ENCODE peak calls at places on chromosomes 4 and X, in ten cellular contexts. One of them, this sample, is unnamed.
A peak's percentile ranks its signal among the peaks of the same experiment; 100 is the strongest.

GRCh38 chrX:16797841-16798240 is 11.6 kb downstream of the TXLNG start:
- DNase-seq in fibroblast of lung: no peak
- DNase-seq in SK-N-SH: no peak
- DNase-seq in Peyer's patch: no peak
- DNase-seq in PC-3: no peak
- DNase-seq in testis: no peak
- DNase-seq in tibial artery: no peak
- DNase-seq in heart left ventricle: no peak
- DNase-seq in A549: no peak
- DNase-seq in BE2C: no peak
- DNase-seq in this sample: no peak

GRCh38 chr4:184293552-184293951 is 75.9 kb upstream of the ENPP6 start:
- DNase-seq in tibial artery: no peak
- DNase-seq in fibroblast of lung: no peak
- DNase-seq in Peyer's patch: no peak
- DNase-seq in PC-3: no peak
- DNase-seq in A549: no peak
- DNase-seq in BE2C: no peak
- DNase-seq in SK-N-SH: no peak
- DNase-seq in heart left ventricle: no peak
- DNase-seq in testis: no peak
- DNase-seq in this sample: peak; percentile 54

GRCh38 chrX:12304261-12304660 is 166.0 kb downstream of the FRMPD4 start:
- DNase-seq in heart left ventricle: no peak
- DNase-seq in A549: no peak
- DNase-seq in fibroblast of lung: peak; percentile 19
- DNase-seq in BE2C: no peak
- DNase-seq in Peyer's patch: no peak
- DNase-seq in PC-3: no peak
- DNase-seq in testis: no peak
- DNase-seq in tibial artery: no peak
- DNase-seq in SK-N-SH: no peak
- DNase-seq in this sample: no peak

GRCh38 chr4:57777871-57778270 is 667.7 kb upstream of the IGFBP7 start:
- DNase-seq in SK-N-SH: no peak
- DNase-seq in testis: no peak
- DNase-seq in BE2C: no peak
- DNase-seq in Peyer's patch: no peak
- DNase-seq in A549: no peak
- DNase-seq in tibial artery: no peak
- DNase-seq in fibroblast of lung: no peak
- DNase-seq in heart left ventricle: no peak
- DNase-seq in PC-3: no peak
- DNase-seq in this sample: no peak

GRCh38 chrX:53895270-53895669 is 149.0 kb downstream of the PHF8 start:
- DNase-seq in Peyer's patch: no peak
- DNase-seq in testis: no peak
- DNase-seq in fibroblast of lung: no peak
- DNase-seq in SK-N-SH: no peak
- DNase-seq in PC-3: no peak
- DNase-seq in BE2C: no peak
- DNase-seq in A549: no peak
- DNase-seq in tibial artery: no peak
- DNase-seq in heart left ventricle: no peak
- DNase-seq in this sample: no peak

GRCh38 chrX:98299785-98300184 is 1416.1 kb downstream of the RPA4 start:
- DNase-seq in fibroblast of lung: peak; percentile 13
- DNase-seq in heart left ventricle: no peak
- DNase-seq in BE2C: no peak
- DNase-seq in SK-N-SH: no peak
- DNase-seq in tibial artery: no peak
- DNase-seq in A549: no peak
- DNase-seq in PC-3: peak; percentile 33
- DNase-seq in testis: no peak
- DNase-seq in Peyer's patch: no peak
- DNase-seq in this sample: no peak

GRCh38 chr4:177356921-177357320 is 47.2 kb downstream of the NEIL3 start:
- DNase-seq in BE2C: no peak
- DNase-seq in tibial artery: no peak
- DNase-seq in PC-3: peak; percentile 46
- DNase-seq in SK-N-SH: no peak
- DNase-seq in Peyer's patch: no peak
- DNase-seq in fibroblast of lung: no peak
- DNase-seq in A549: no peak
- DNase-seq in heart left ventricle: no peak
- DNase-seq in testis: no peak
- DNase-seq in this sample: no peak

GRCh38 chr4:15149842-15150592 is 147.7 kb downstream of the CPEB2 start:
- DNase-seq in SK-N-SH: peak; percentile 54
- DNase-seq in fibroblast of lung: peak; percentile 80
- DNase-seq in A549: peak; percentile 43
- DNase-seq in Peyer's patch: peak; percentile 53
- DNase-seq in tibial artery: peak; percentile 89
- DNase-seq in PC-3: peak; percentile 72
- DNase-seq in testis: peak; percentile 91
- DNase-seq in BE2C: peak; percentile 88
- DNase-seq in heart left ventricle: peak; percentile 84
- DNase-seq in this sample: peak; percentile 57

GRCh38 chr4:47716017-47716416 is 121.8 kb downstream of the CORIN start:
- DNase-seq in BE2C: no peak
- DNase-seq in PC-3: peak; percentile 50
- DNase-seq in testis: no peak
- DNase-seq in heart left ventricle: no peak
- DNase-seq in A549: no peak
- DNase-seq in SK-N-SH: no peak
- DNase-seq in tibial artery: no peak
- DNase-seq in fibroblast of lung: no peak
- DNase-seq in Peyer's patch: no peak
- DNase-seq in this sample: no peak

GRCh38 chrX:103329991-103330390 is at the start of gene TCEAL7:
- DNase-seq in fibroblast of lung: peak; percentile 61
- DNase-seq in PC-3: no peak
- DNase-seq in heart left ventricle: peak; percentile 29
- DNase-seq in BE2C: peak; percentile 43
- DNase-seq in Peyer's patch: no peak
- DNase-seq in A549: no peak
- DNase-seq in SK-N-SH: peak; percentile 81
- DNase-seq in tibial artery: peak; percentile 64
- DNase-seq in testis: peak; percentile 48
- DNase-seq in this sample: peak; percentile 35

GRCh38 chrX:85379174-85379907 is at the start of gene POF1B:
- DNase-seq in tibial artery: no peak
- DNase-seq in Peyer's patch: peak; percentile 60
- DNase-seq in SK-N-SH: no peak
- DNase-seq in fibroblast of lung: no peak
- DNase-seq in PC-3: no peak
- DNase-seq in A549: peak; percentile 10
- DNase-seq in testis: no peak
- DNase-seq in BE2C: no peak
- DNase-seq in heart left ventricle: peak; percentile 4
- DNase-seq in this sample: peak; percentile 48

GRCh38 chr4:156053174-156053573 is 99.5 kb upstream of the CTSO start:
- DNase-seq in SK-N-SH: no peak
- DNase-seq in tibial artery: no peak
- DNase-seq in BE2C: no peak
- DNase-seq in heart left ventricle: no peak
- DNase-seq in fibroblast of lung: no peak
- DNase-seq in testis: no peak
- DNase-seq in PC-3: no peak
- DNase-seq in Peyer's patch: no peak
- DNase-seq in A549: no peak
- DNase-seq in this sample: no peak

GRCh38 chr4:68167166-68167565 is 37.5 kb upstream of the TMPRSS11F start:
- DNase-seq in A549: no peak
- DNase-seq in SK-N-SH: no peak
- DNase-seq in testis: no peak
- DNase-seq in BE2C: no peak
- DNase-seq in fibroblast of lung: no peak
- DNase-seq in tibial artery: no peak
- DNase-seq in heart left ventricle: no peak
- DNase-seq in PC-3: no peak
- DNase-seq in Peyer's patch: no peak
- DNase-seq in this sample: no peak

GRCh38 chr4:162239992-162240769 is 76.4 kb upstream of the FSTL5 start:
- DNase-seq in Peyer's patch: no peak
- DNase-seq in heart left ventricle: no peak
- DNase-seq in testis: no peak
- DNase-seq in A549: no peak
- DNase-seq in PC-3: no peak
- DNase-seq in SK-N-SH: no peak
- DNase-seq in tibial artery: no peak
- DNase-seq in fibroblast of lung: no peak
- DNase-seq in BE2C: no peak
- DNase-seq in this sample: no peak

GRCh38 chrX:150084474-150085229 is 146.4 kb upstream of the EOLA2 start:
- DNase-seq in tibial artery: no peak
- DNase-seq in testis: no peak
- DNase-seq in heart left ventricle: no peak
- DNase-seq in SK-N-SH: no peak
- DNase-seq in fibroblast of lung: peak; percentile 49
- DNase-seq in A549: no peak
- DNase-seq in PC-3: peak; percentile 87
- DNase-seq in BE2C: no peak
- DNase-seq in Peyer's patch: no peak
- DNase-seq in this sample: no peak

GRCh38 chrX:53223955-53224859 is 800 bp downstream of the KDM5C start:
- DNase-seq in tibial artery: no peak
- DNase-seq in heart left ventricle: no peak
- DNase-seq in SK-N-SH: peak; percentile 58
- DNase-seq in BE2C: no peak
- DNase-seq in A549: peak; percentile 35
- DNase-seq in Peyer's patch: no peak
- DNase-seq in fibroblast of lung: peak; percentile 33
- DNase-seq in PC-3: peak; percentile 78
- DNase-seq in testis: no peak
- DNase-seq in this sample: peak; percentile 18

GRCh38 chrX:27186671-27187070 is 276.5 kb downstream of the PPP4R3C start:
- DNase-seq in testis: peak; percentile 19
- DNase-seq in PC-3: peak; percentile 50
- DNase-seq in heart left ventricle: no peak
- DNase-seq in BE2C: no peak
- DNase-seq in SK-N-SH: peak; percentile 18
- DNase-seq in Peyer's patch: no peak
- DNase-seq in fibroblast of lung: peak; percentile 51
- DNase-seq in A549: no peak
- DNase-seq in tibial artery: no peak
- DNase-seq in this sample: no peak

GRCh38 chr4:82519776-82520175 is 42.0 kb downstream of the TMEM150C start:
- DNase-seq in SK-N-SH: no peak
- DNase-seq in fibroblast of lung: peak; percentile 10
- DNase-seq in BE2C: no peak
- DNase-seq in tibial artery: no peak
- DNase-seq in testis: no peak
- DNase-seq in heart left ventricle: no peak
- DNase-seq in A549: no peak
- DNase-seq in PC-3: no peak
- DNase-seq in Peyer's patch: no peak
- DNase-seq in this sample: no peak

DNA sequence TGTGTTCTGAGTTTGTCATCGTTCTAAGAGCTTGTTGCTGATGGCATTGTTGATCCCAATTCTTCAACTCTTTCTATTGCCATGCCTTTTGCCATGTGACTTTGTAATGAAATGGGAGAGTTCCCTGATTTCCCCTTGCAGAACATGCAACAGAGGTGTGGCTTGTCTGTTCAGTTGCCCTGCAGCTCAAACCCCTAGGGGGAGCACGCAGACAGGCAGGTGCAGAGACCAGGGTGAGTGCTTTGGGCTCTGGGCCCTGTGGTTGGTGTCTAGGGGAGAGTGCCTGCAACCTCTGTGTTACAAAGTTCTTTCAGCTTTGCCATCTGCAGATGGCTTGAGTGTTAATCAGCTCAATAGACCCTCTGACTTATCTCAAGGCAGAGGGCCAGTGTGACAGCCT is 332.7 kb downstream of the MID1IP1 start:
- DNase-seq in SK-N-SH: no peak
- DNase-seq in fibroblast of lung: no peak
- DNase-seq in BE2C: peak; percentile 51
- DNase-seq in tibial artery: no peak
- DNase-seq in A549: no peak
- DNase-seq in Peyer's patch: peak; percentile 48
- DNase-seq in PC-3: peak; percentile 37
- DNase-seq in heart left ventricle: no peak
- DNase-seq in testis: no peak
- DNase-seq in this sample: no peak
- TF ChIP-seq CTCF in SK-N-SH: peak; percentile 15
- TF ChIP-seq CTCF in fibroblast of lung: no peak
- TF ChIP-seq CTCF in BE2C: peak; percentile 52
- TF ChIP-seq CTCF in tibial artery: no peak
- TF ChIP-seq CTCF in A549: no peak
- TF ChIP-seq CTCF in Peyer's patch: no peak
- TF ChIP-seq CTCF in PC-3: peak; percentile 58
- TF ChIP-seq CTCF in heart left ventricle: no peak
- TF ChIP-seq CTCF in testis: no peak
- TF ChIP-seq CTCF in this sample: no peak

DNA sequence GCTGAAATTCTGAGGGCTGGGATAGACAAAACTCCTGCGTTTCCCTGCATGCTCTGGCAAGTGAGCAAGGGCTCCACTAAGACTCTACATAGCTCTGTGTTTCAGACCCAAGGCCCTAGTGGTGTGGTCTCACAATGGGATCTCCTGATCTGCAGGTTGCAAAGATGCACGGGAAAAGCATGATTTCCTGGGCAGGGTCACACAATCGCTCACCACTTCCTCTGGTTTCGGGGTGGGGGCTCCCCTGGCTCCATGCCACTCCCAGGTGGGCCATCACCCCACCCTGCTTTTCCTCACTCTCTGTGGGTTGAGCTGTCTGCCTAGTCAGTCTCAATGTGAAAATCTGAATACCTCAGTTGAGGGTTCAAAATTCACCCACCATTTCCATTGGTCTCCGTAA is 111.5 kb downstream of the KLF8 start:
- DNase-seq in A549: no peak
- DNase-seq in testis: no peak
- DNase-seq in Peyer's patch: no peak
- DNase-seq in PC-3: no peak
- DNase-seq in BE2C: no peak
- DNase-seq in tibial artery: no peak
- DNase-seq in fibroblast of lung: no peak
- DNase-seq in heart left ventricle: no peak
- DNase-seq in SK-N-SH: no peak
- DNase-seq in this sample: no peak
- H3K9me3 ChIP-seq in A549: no peaks in the 10 kb centered on the region
- H3K9me3 ChIP-seq in testis: no peaks in the 10 kb centered on the region
- H3K9me3 ChIP-seq in Peyer's patch: no peaks in the 10 kb centered on the region
- H3K9me3 ChIP-seq in PC-3: no peaks in the 10 kb centered on the region
- H3K9me3 ChIP-seq in BE2C: no peaks in the 10 kb centered on the region
- H3K9me3 ChIP-seq in tibial artery: peaks cover 9% of the 10 kb centered on the region
- H3K9me3 ChIP-seq in fibroblast of lung: no peaks in the 10 kb centered on the region
- H3K9me3 ChIP-seq in heart left ventricle: no peaks in the 10 kb centered on the region
- H3K9me3 ChIP-seq in SK-N-SH: no peaks in the 10 kb centered on the region
- H3K9me3 ChIP-seq in this sample: peaks cover 11% of the 10 kb centered on the region

GRCh38 chrX:66200855-66201795 is 37.1 kb downstream of the HEPH start:
- DNase-seq in A549: no peak
- DNase-seq in tibial artery: no peak
- DNase-seq in Peyer's patch: no peak
- DNase-seq in heart left ventricle: no peak
- DNase-seq in fibroblast of lung: peak; percentile 17
- DNase-seq in PC-3: peak; percentile 16
- DNase-seq in SK-N-SH: no peak
- DNase-seq in testis: no peak
- DNase-seq in BE2C: no peak
- DNase-seq in this sample: no peak
- TF ChIP-seq CTCF in A549: no peak
- TF ChIP-seq CTCF in tibial artery: peak; percentile 14
- TF ChIP-seq CTCF in Peyer's patch: no peak
- TF ChIP-seq CTCF in heart left ventricle: peak; percentile 36
- TF ChIP-seq CTCF in fibroblast of lung: peak; percentile 12
- TF ChIP-seq CTCF in PC-3: peak; percentile 50
- TF ChIP-seq CTCF in SK-N-SH: peak; percentile 66
- TF ChIP-seq CTCF in testis: no peak
- TF ChIP-seq CTCF in BE2C: no peak
- TF ChIP-seq CTCF in this sample: peak; percentile 20

GRCh38 chr4:126113058-126113457 is 798.3 kb downstream of the FAT4 start:
- DNase-seq in heart left ventricle: no peak
- DNase-seq in A549: no peak
- DNase-seq in BE2C: no peak
- DNase-seq in testis: no peak
- DNase-seq in fibroblast of lung: no peak
- DNase-seq in tibial artery: no peak
- DNase-seq in Peyer's patch: no peak
- DNase-seq in SK-N-SH: no peak
- DNase-seq in PC-3: no peak
- DNase-seq in this sample: no peak
- H3K9me3 ChIP-seq in heart left ventricle: peaks cover 57% of the 10 kb centered on the region
- H3K9me3 ChIP-seq in A549: no peaks in the 10 kb centered on the region
- H3K9me3 ChIP-seq in BE2C: no peaks in the 10 kb centered on the region
- H3K9me3 ChIP-seq in testis: no peaks in the 10 kb centered on the region
- H3K9me3 ChIP-seq in fibroblast of lung: no peaks in the 10 kb centered on the region
- H3K9me3 ChIP-seq in tibial artery: peaks cover 25% of the 10 kb centered on the region
- H3K9me3 ChIP-seq in Peyer's patch: peaks cover 2% of the 10 kb centered on the region
- H3K9me3 ChIP-seq in SK-N-SH: peaks cover 17% of the 10 kb centered on the region
- H3K9me3 ChIP-seq in PC-3: peaks cover 3% of the 10 kb centered on the region
- H3K9me3 ChIP-seq in this sample: peaks cover 30% of the 10 kb centered on the region